ENCODE peak calls at places on chromosomes 1 and 21, in ten cellular contexts. M, N, Z, H, X, F, I, L, W and O are unnamed samples.

GRCh38 chr1:2567083-2567679 is 11.0 kb downstream of the TNFRSF14 start:
- DNase-seq in M (no peak), N (no peak), Z (no peak), H (no peak), X (no peak), F (no peak), I (no peak), L (no peak), W (no peak), O (no peak)

GRCh38 chr1:104291156-104291555 is 541.5 kb downstream of the AMY1C start:
- DNase-seq in M (no peak), N (no peak), Z (no peak), H (no peak), X (no peak), F (no peak), I (no peak), L (no peak), W (no peak), O (no peak)

GRCh38 chr1:37763791-37764741 is 854 bp downstream of the EPHA10 start:
- DNase-seq in M (no peak), N (peak), Z (no peak), H (no peak), X (no peak), F (no peak), I (no peak), L (peak), W (peak), O (peak)

GRCh38 chr1:109370712-109371270 is 26.9 kb downstream of the SORT1 start:
- DNase-seq in M (no peak), N (peak), Z (no peak), H (no peak), X (no peak), F (no peak), I (no peak), L (no peak), W (no peak), O (no peak)

GRCh38 chr21:46024983-46025860 is 43.7 kb downstream of the COL6A1 start:
- DNase-seq in M (no peak), N (no peak), Z (no peak), H (no peak), X (no peak), F (no peak), I (no peak), L (no peak), W (no peak), O (no peak)

GRCh38 chr1:162004441-162004950 is 19.2 kb downstream of the OLFML2B start:
- DNase-seq in M (no peak), N (peak), Z (no peak), H (no peak), X (no peak), F (no peak), I (no peak), L (no peak), W (no peak), O (no peak)

GRCh38 chr1:116382321-116382720 is 9.3 kb downstream of the ATP1A1 start:
- DNase-seq in M (no peak), N (no peak), Z (no peak), H (no peak), X (no peak), F (no peak), I (no peak), L (no peak), W (no peak), O (no peak)

GRCh38 chr1:173128737-173129136 is 78.0 kb upstream of the TNFSF18 start:
- DNase-seq in M (no peak), N (no peak), Z (no peak), H (no peak), X (no peak), F (no peak), I (no peak), L (no peak), W (no peak), O (no peak)

GRCh38 chr1:46081206-46081605 is 51.2 kb downstream of the PIK3R3 start:
- DNase-seq in M (no peak), N (no peak), Z (no peak), H (no peak), X (no peak), F (no peak), I (no peak), L (no peak), W (no peak), O (no peak)

GRCh38 chr1:198096390-198096789 is 60.4 kb upstream of the NEK7 start:
- DNase-seq in M (no peak), N (no peak), Z (no peak), H (no peak), X (no peak), F (no peak), I (no peak), L (no peak), W (no peak), O (no peak)

GRCh38 chr1:27598902-27599528 is 4.9 kb downstream of the AHDC1 start:
- DNase-seq in M (no peak), N (peak), Z (no peak), H (no peak), X (no peak), F (no peak), I (no peak), L (peak), W (peak), O (no peak)

GRCh38 chr1:55060133-55060999 is 21.0 kb downstream of the PCSK9 start:
- DNase-seq in M (no peak), N (peak), Z (no peak), H (no peak), X (no peak), F (no peak), I (no peak), L (peak), W (no peak), O (peak)

GRCh38 chr1:95098196-95098595 is 19.0 kb upstream of the TLCD4 start:
- DNase-seq in M (no peak), N (peak), Z (no peak), H (no peak), X (no peak), F (no peak), I (no peak), L (no peak), W (no peak), O (no peak)

GRCh38 chr1:27774654-27775053 is 1.6 kb downstream of the STX12 start:
- DNase-seq in M (no peak), N (no peak), Z (no peak), H (no peak), X (no peak), F (no peak), I (no peak), L (no peak), W (no peak), O (no peak)

GRCh38 chr1:93411000-93411399 is 36.9 kb upstream of the FNBP1L start:
- DNase-seq in M (no peak), N (no peak), Z (no peak), H (no peak), X (no peak), F (no peak), I (no peak), L (no peak), W (no peak), O (no peak)

GRCh38 chr1:222060247-222060851 is 318.5 kb upstream of the DUSP10 start:
- DNase-seq in M (no peak), N (no peak), Z (no peak), H (no peak), X (no peak), F (peak), I (no peak), L (no peak), W (no peak), O (no peak)

GRCh38 chr1:206736878-206737728 is 33.5 kb upstream of the IL19 start:
- DNase-seq in M (no peak), N (no peak), Z (no peak), H (peak), X (no peak), F (no peak), I (no peak), L (peak), W (no peak), O (peak)

GRCh38 chr1:32816676-32817158 is 441 bp downstream of the YARS1 start:
- DNase-seq in M (no peak), N (peak), Z (peak), H (no peak), X (no peak), F (peak), I (peak), L (no peak), W (no peak), O (no peak)

GRCh38 chr1:109027841-109028240 is 14.1 kb downstream of the WDR47 start:
- DNase-seq in M (no peak), N (no peak), Z (no peak), H (no peak), X (no peak), F (no peak), I (no peak), L (no peak), W (no peak), O (no peak)

GRCh38 chr1:153515504-153516394 is 20.0 kb downstream of the S100A6 start:
- DNase-seq in M (peak), N (peak), Z (no peak), H (no peak), X (no peak), F (no peak), I (peak), L (no peak), W (no peak), O (no peak)

GRCh38 chr21:35573472-35574389 is 486.6 kb downstream of the SETD4 start:
- DNase-seq in M (no peak), N (no peak), Z (no peak), H (no peak), X (no peak), F (no peak), I (no peak), L (no peak), W (no peak), O (no peak)

GRCh38 chr21:33948096-33948950 is 32.7 kb upstream of the ATP5PO start:
- DNase-seq in M (peak), N (peak), Z (peak), H (peak), X (no peak), F (peak), I (peak), L (peak), W (peak), O (peak)

GRCh38 chr1:108503062-108503740 is 53.1 kb downstream of the NBPF6 start:
- DNase-seq in M (no peak), N (peak), Z (no peak), H (no peak), X (no peak), F (no peak), I (peak), L (no peak), W (no peak), O (no peak)

GRCh38 chr1:216566809-216567208 is 143.6 kb upstream of the USH2A start:
- DNase-seq in M (peak), N (peak), Z (no peak), H (no peak), X (no peak), F (no peak), I (peak), L (no peak), W (no peak), O (no peak)

GRCh38 chr1:201141418-201141817 is 12.9 kb downstream of the TMEM9 start:
- DNase-seq in M (no peak), N (no peak), Z (no peak), H (no peak), X (no peak), F (no peak), I (no peak), L (no peak), W (no peak), O (no peak)

GRCh38 chr1:226948996-226949395 is 8.9 kb downstream of the COQ8A start:
- DNase-seq in M (no peak), N (no peak), Z (no peak), H (no peak), X (no peak), F (no peak), I (no peak), L (no peak), W (no peak), O (no peak)

GRCh38 chr1:182520746-182521145 is 68.3 kb downstream of the RNASEL start:
- DNase-seq in M (no peak), N (no peak), Z (no peak), H (no peak), X (no peak), F (no peak), I (no peak), L (no peak), W (no peak), O (no peak)

GRCh38 chr1:231385118-231385748 is 36.9 kb downstream of the EGLN1 start:
- DNase-seq in M (no peak), N (no peak), Z (no peak), H (no peak), X (no peak), F (no peak), I (no peak), L (no peak), W (no peak), O (no peak)

GRCh38 chr1:22537441-22538139 is 25.7 kb upstream of the EPHA8 start:
- DNase-seq in M (no peak), N (no peak), Z (no peak), H (no peak), X (no peak), F (no peak), I (no peak), L (no peak), W (no peak), O (no peak)